ENCODE peak calls at places on chromosomes 16 and 17, in seven cellular contexts. H is breast epithelium, O is ovary, R is osteoblast, W is PC-9, L is hepatocyte, B is kidney. V is an unnamed sample.
A peak's percentile ranks its signal among the peaks of the same experiment; 100 is the strongest.

GRCh38 chr17:74519951-74520553 is 11.2 kb downstream of the CD300LB start:
- DNase-seq in H (peak; percentile 33), O (no peak), R (no peak), W (no peak), L (no peak), B (no peak), V (peak; percentile 16)

GRCh38 chr16:1913327-1914083 is 4.7 kb downstream of the HS3ST6 start:
- DNase-seq in H (no peak), O (no peak), R (peak; percentile 84), W (peak; percentile 72), L (peak; percentile 61), B (peak; percentile 86), V (peak; percentile 91)

GRCh38 chr16:66928702-66929388 is 3.5 kb upstream of the RRAD start:
- DNase-seq in H (no peak), O (no peak), R (peak; percentile 87), W (no peak), L (peak; percentile 55), B (peak; percentile 62), V (peak; percentile 49)

GRCh38 chr16:30434852-30435251 is 5.0 kb upstream of the DCTPP1 start:
- DNase-seq in H (no peak), O (no peak), R (no peak), W (no peak), L (no peak), B (no peak), V (no peak)

GRCh38 chr17:36728030-36728991 is 126.9 kb downstream of the MRM1 start:
- DNase-seq in H (no peak), O (no peak), R (no peak), W (no peak), L (no peak), B (no peak), V (no peak)

GRCh38 chr17:64707077-64707591 is 45.0 kb upstream of the SMURF2 start:
- DNase-seq in H (peak; percentile 64), O (peak; percentile 74), R (peak; percentile 90), W (peak; percentile 99), L (peak; percentile 73), B (peak; percentile 93), V (peak; percentile 89)

GRCh38 chr16:4081577-4082021 is 34.6 kb downstream of the ADCY9 start:
- DNase-seq in H (no peak), O (no peak), R (no peak), W (no peak), L (no peak), B (no peak), V (no peak)

GRCh38 chr16:68645494-68646388 is 631 bp downstream of the CDH3 start:
- DNase-seq in H (peak; percentile 55), O (peak; percentile 61), R (no peak), W (no peak), L (peak; percentile 70), B (peak; percentile 72), V (no peak)

GRCh38 chr17:52383493-52384100 is 225.1 kb upstream of the CA10 start:
- DNase-seq in H (no peak), O (no peak), R (no peak), W (peak; percentile 54), L (peak; percentile 88), B (no peak), V (peak; percentile 60)

GRCh38 chr16:2963611-2964415 is at the start of gene KREMEN2:
- DNase-seq in H (no peak), O (no peak), R (peak; percentile 96), W (peak; percentile 70), L (peak; percentile 59), B (no peak), V (peak; percentile 21)

GRCh38 chr16:66935319-66936011 is at the start of gene CES2:
- DNase-seq in H (peak; percentile 58), O (no peak), R (peak; percentile 92), W (peak; percentile 43), L (peak; percentile 74), B (peak; percentile 91), V (peak; percentile 93)

GRCh38 chr16:87129771-87130170 is 187.4 kb downstream of the C16orf95 start:
- DNase-seq in H (no peak), O (no peak), R (peak; percentile 89), W (peak; percentile 54), L (no peak), B (no peak), V (no peak)

GRCh38 chr16:83356266-83356665 is 451.5 kb upstream of the HSBP1 start:
- DNase-seq in H (no peak), O (no peak), R (no peak), W (no peak), L (peak; percentile 86), B (no peak), V (no peak)

GRCh38 chr16:66324785-66325184 is 41.7 kb upstream of the CDH5 start:
- DNase-seq in H (no peak), O (no peak), R (peak; percentile 92), W (no peak), L (peak; percentile 36), B (peak; percentile 49), V (no peak)

GRCh38 chr16:53175118-53175517 is 120.3 kb downstream of the CHD9 start:
- DNase-seq in H (no peak), O (no peak), R (no peak), W (no peak), L (no peak), B (no peak), V (no peak)

GRCh38 chr17:50365165-50365564 is 7.8 kb downstream of the MRPL27 start:
- DNase-seq in H (no peak), O (no peak), R (no peak), W (no peak), L (no peak), B (no peak), V (no peak)

DNA sequence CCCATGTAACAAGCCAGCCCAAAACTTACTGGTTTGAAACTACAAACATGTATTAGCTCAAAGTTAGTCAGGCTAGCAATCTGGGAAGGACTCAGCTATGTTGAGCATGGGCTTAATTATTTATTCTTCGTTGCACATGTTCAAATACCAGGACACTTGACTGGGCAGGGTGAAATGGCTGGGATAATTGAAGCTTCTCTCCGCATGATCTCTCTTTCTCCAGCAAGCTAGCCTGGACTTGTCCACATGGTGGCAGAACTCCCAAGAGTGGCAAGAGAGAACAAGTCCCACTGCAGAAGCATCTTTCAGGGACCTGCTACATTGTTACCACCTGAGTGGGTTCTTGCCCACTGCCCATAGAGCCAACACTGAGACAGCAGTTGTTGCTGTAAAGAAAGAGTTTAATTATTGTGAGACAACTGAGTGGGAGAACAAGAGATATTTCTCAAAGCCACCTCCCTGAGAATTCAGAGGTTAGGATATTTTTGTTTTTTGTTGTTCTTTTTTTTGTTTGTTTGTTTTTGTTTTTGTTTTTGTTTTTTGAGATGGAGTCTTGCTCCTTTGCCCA is 16.8 kb upstream of the ATF7IP2 start:
- DNase-seq in H (no peak), O (no peak), R (no peak), W (no peak), L (no peak), B (no peak), V (no peak)
- TF ChIP-seq CTCF in H (no peak), O (no peak), R (peak; percentile 13), W (no peak), L (no peak), B (no peak), V (no peak)

DNA sequence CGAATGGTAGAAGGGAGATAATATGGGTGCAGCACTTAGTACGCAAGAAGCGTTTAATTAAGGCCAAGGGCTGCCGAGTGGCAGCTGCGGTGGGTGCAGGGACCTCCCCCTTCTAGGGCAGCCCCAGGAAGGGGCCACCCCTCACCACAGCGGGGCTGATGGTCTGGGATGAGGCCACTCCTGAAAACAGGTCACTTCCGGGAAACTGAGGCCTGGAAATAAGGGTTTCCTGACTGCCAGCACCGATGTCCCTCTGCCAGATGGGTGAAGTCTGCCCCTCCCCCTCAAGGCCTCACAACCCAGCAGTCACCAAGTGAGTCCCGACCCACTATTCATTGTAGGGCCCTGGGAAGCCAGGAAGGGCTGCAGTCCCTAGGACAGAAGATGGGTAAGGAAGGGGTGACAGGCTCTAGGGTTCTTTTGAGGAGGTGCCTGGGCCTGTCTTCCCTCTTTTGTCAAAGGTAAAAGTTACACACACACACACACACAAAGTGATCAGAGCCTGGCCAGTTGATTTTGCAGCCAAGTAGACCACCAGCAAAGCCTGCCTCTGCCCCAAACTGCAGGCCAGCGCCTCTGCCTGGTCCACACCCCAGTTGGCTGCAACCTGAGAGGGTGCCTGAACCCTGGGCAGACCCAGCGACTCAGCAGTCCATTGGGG is 12.5 kb downstream of the SREBF1 start:
- DNase-seq in H (no peak), O (peak; percentile 54), R (no peak), W (no peak), L (no peak), B (no peak), V (no peak)
- H3K4me3 ChIP-seq in H (peak overlapping the region; percentile 80), O (peak overlapping the region; percentile 32), R (peak overlapping the region; percentile 69), W (peak overlapping the region; percentile 47), L (no peak overlapping the region), B (peak overlapping the region; percentile 23), V (peak overlapping the region; percentile 19)

DNA sequence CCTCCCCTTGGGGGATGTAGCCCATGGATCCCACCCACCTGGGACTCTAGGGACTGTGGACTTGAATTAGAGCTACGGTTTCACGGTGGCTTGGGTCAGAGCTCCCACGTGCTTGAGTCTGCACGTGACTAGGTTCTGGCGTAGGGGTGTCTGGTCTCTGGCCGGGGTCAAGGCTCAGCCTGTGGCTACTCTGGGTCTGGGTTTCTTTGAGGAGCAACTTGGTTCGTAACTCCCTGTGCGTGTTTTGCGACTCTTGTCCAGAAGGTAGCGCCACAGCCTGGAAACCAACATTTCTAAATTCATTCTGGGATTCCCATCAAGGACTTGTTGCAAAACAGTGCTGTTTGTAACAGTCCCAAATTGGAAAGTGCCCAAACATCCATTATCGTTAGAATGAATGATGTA is 462 bp upstream of the GGT6 start:
- DNase-seq in H (no peak), O (peak; percentile 69), R (peak; percentile 80), W (no peak), L (no peak), B (no peak), V (peak; percentile 21)
- TF ChIP-seq CTCF in H (no peak), O (peak; percentile 22), R (peak; percentile 29), W (peak; percentile 2), L (no peak), B (peak; percentile 18), V (no peak)

GRCh38 chr17:76453431-76453743 is 435 bp upstream of the UBE2O start:
- DNase-seq in H (no peak), O (no peak), R (no peak), W (no peak), L (no peak), B (no peak), V (no peak)
- H3K4me3 ChIP-seq in H (peak overlapping the region; percentile 97), O (no peak overlapping the region), R (peak overlapping the region; percentile 92), W (no peak overlapping the region), L (no peak overlapping the region), B (no peak overlapping the region), V (peak overlapping the region; percentile 83)

DNA sequence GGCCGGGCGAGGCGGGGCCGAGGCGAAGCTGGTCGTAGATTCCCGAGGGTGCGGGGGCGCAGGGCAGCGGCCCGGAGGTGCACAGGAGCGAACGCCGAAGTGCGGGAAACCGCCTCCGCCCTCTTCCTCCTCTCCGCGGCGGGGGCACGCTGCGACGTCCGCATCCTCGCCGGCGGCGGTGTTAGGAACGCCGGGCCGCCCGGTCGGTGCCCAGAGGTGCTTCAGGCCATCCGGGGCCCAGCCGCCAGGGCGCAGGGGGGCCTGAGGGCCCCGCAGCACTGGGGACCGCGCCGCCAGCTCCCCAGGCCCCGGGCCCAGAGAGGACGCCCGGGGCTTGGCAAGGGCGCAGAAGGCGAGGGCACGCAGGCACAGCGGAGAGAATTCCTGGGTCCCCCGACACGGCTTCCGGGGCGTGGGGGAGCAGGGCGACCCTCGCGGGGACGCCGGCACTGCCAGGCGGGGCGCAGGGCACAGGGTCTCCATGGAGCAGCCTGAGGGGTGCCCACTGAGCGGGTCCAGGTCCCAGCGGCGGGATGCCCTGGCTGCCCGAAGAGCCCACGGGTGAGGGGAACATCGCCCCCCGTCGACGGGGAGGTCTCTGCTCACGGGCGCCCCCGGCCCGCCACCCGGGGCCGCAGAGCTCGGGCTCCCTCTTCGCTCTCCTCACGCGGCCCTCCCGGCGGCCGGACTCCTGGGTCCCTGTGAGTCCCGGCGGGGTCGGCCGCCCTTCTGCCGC is 576 bp downstream of the EPOP start:
- DNase-seq in H (no peak), O (peak; percentile 33), R (peak; percentile 78), W (no peak), L (peak; percentile 48), B (peak; percentile 79), V (peak; percentile 22)
- TF ChIP-seq CTCF in H (no peak), O (no peak), R (no peak), W (peak; percentile 37), L (peak; percentile 16), B (no peak), V (no peak)

V was measured in transverse colon.